ENCODE peak calls at places on chromosomes 13 and 19, in eight cellular contexts. B, Z, H, J, V, W, C and L are unnamed samples.
A peak's percentile ranks its signal among the peaks of the same experiment; 100 is the strongest.

GRCh38 chr13:21058361-21058760 is 3.0 kb downstream of the LATS2 start:
- DNase-seq in C (peak; percentile 69), J (no peak), B (no peak), V (no peak), H (no peak), Z (no peak), W (no peak), L (no peak)

GRCh38 chr19:10339380-10339960 is at the start of gene ICAM3:
- DNase-seq in C (no peak), B (no peak), V (no peak), Z (no peak), J (peak; percentile 32), W (no peak), H (no peak), L (no peak)

GRCh38 chr13:71922191-71922590 is 55.2 kb upstream of the DACH1 start:
- DNase-seq in J (no peak), H (peak; percentile 10), C (no peak), V (no peak), W (no peak), B (no peak), Z (no peak), L (no peak)

GRCh38 chr19:23283925-23284324 is 33.7 kb upstream of the ZNF724 start:
- DNase-seq in W (no peak), H (peak; percentile 52), V (peak; percentile 23), C (peak; percentile 4), Z (peak; percentile 37), J (peak; percentile 22), B (peak; percentile 47), L (no peak)

GRCh38 chr13:94305934-94306333 is 173.5 kb downstream of the DCT start:
- DNase-seq in Z (no peak), H (no peak), W (no peak), C (no peak), V (no peak), J (no peak), B (no peak), L (no peak)

GRCh38 chr13:52353116-52353718 is 52.8 kb downstream of the THSD1 start:
- DNase-seq in H (peak; percentile 11), B (no peak), J (no peak), V (no peak), W (no peak), C (no peak), Z (no peak), L (no peak)

GRCh38 chr13:110663491-110663890 is 42.4 kb downstream of the CARS2 start:
- DNase-seq in J (no peak), V (no peak), H (no peak), B (no peak), C (no peak), Z (no peak), W (no peak), L (no peak)

GRCh38 chr13:37375724-37376123 is 222.8 kb downstream of the POSTN start:
- DNase-seq in J (no peak), V (no peak), Z (no peak), B (no peak), W (no peak), C (no peak), H (no peak), L (no peak)

GRCh38 chr19:16190198-16190597 is 5.0 kb downstream of the FAM32A start:
- DNase-seq in B (no peak), Z (no peak), H (no peak), W (no peak), C (no peak), J (no peak), V (no peak), L (no peak)

GRCh38 chr19:43778651-43779050 is 2.1 kb downstream of the KCNN4 start:
- DNase-seq in C (no peak), H (no peak), V (no peak), W (no peak), Z (no peak), J (no peak), B (no peak), L (no peak)

GRCh38 chr19:39356073-39356472 is 13.9 kb downstream of the SAMD4B start:
- DNase-seq in H (no peak), C (no peak), V (no peak), W (no peak), B (no peak), J (no peak), Z (no peak), L (no peak)

GRCh38 chr19:39355253-39355652 is 13.0 kb downstream of the SAMD4B start:
- DNase-seq in H (no peak), C (no peak), J (no peak), W (no peak), Z (no peak), B (no peak), V (no peak), L (no peak)

GRCh38 chr19:39351537-39352037 is 9.4 kb downstream of the SAMD4B start:
- DNase-seq in V (no peak), C (no peak), W (no peak), B (no peak), Z (no peak), J (no peak), H (no peak), L (no peak)

GRCh38 chr19:39350156-39350555 is 7.9 kb downstream of the SAMD4B start:
- DNase-seq in B (no peak), H (no peak), V (no peak), C (no peak), Z (no peak), W (no peak), J (no peak), L (no peak)

GRCh38 chr19:39352549-39353285 is 10.5 kb downstream of the SAMD4B start:
- DNase-seq in Z (no peak), V (no peak), C (no peak), J (no peak), W (no peak), H (no peak), B (no peak), L (no peak)
- H3K4me3 ChIP-seq in Z (no peak overlapping the region), V (no peak overlapping the region), C (no peak overlapping the region), J (no peak overlapping the region), W (no peak overlapping the region), H (no peak overlapping the region), B (no peak overlapping the region), L (no peak overlapping the region)

GRCh38 chr19:4559569-4559968 is at the start of gene SEMA6B:
- DNase-seq in Z (no peak), B (no peak), H (peak; percentile 9), C (peak; percentile 91), J (peak; percentile 55), W (peak; percentile 40), V (no peak), L (no peak)

GRCh38 chr19:4555657-4556561 is 3.6 kb downstream of the SEMA6B start:
- DNase-seq in W (no peak), B (no peak), C (no peak), V (no peak), Z (no peak), J (no peak), H (no peak), L (no peak)

GRCh38 chr19:4556574-4557185 is 2.8 kb downstream of the SEMA6B start:
- DNase-seq in H (no peak), B (no peak), Z (no peak), W (no peak), V (no peak), C (peak; percentile 43), J (no peak), L (no peak)

GRCh38 chr19:4557186-4557970 is 2.1 kb downstream of the SEMA6B start:
- DNase-seq in B (no peak), V (no peak), Z (no peak), J (no peak), W (no peak), C (no peak), H (no peak), L (no peak)

DNA sequence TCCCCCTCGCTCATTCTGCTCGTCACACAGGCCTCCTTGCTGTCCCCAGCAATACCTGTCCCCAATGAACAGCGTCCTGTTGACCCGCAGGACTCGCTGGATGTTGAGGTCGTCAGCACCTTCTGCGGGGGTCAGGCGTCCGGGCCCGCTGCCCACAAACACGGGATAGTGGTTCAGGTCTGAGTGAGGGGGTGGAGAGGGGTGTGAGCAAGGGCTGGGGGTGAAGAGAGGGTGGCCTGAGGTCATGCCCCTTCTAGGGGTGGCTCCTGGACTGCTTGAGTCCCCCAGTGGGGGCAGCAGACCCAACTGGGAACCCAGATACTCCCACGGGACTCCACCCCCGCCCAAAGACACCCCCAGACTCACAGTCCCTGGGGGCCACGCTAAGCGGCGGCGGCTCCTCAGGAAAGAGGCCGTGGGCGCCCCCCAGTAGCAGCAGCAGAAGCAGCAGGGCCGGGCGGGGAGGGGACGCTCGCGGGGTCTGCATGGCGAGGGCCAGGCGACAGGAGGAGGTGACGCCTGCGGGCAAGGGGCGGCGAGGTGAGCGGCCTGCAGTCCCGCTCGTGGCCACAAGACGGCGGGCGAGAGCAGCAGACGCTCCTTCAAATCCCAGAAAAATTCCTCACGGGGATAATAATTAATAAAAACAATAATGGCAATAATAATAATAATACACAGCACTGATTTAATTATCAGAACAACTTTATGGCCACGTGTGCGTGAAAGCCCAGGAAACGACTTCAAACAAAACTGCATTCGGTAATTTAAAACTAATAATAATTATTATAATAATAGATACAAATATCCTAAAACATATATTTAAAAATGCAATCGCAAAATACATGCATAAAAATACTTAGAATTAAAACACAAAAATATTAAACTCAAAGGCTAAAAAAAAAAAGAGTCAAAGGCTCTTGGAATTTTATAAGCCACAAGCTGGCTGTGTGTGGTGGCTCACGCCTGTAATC is 1.2 kb downstream of the SEMA6B start:
- DNase-seq in C (peak; percentile 61), H (no peak), J (no peak), W (no peak), Z (no peak), B (peak; percentile 56), V (no peak), L (no peak)
- H3K4me3 ChIP-seq in C (peak overlapping the region; percentile 37), H (no peak overlapping the region), J (peak overlapping the region; percentile 66), W (no peak overlapping the region), Z (no peak overlapping the region), B (peak overlapping the region; percentile 5), V (no peak overlapping the region), L (no peak overlapping the region)

GRCh38 chr19:7292950-7293794 is 1.0 kb downstream of the INSR start:
- DNase-seq in H (no peak), J (peak; percentile 45), W (no peak), Z (no peak), B (peak; percentile 53), C (no peak), V (no peak), L (no peak)

GRCh38 chr19:7293795-7294570 is at the start of gene INSR:
- DNase-seq in W (peak; percentile 80), Z (peak; percentile 15), J (peak; percentile 91), C (peak; percentile 90), V (no peak), H (peak; percentile 62), B (peak; percentile 93), L (no peak)

GRCh38 chr19:7288977-7289376 is 5.2 kb downstream of the INSR start:
- DNase-seq in V (no peak), W (no peak), C (no peak), J (no peak), B (no peak), Z (no peak), H (no peak), L (no peak)

GRCh38 chr19:7294571-7295212 is 478 bp upstream of the INSR start:
- DNase-seq in J (peak; percentile 82), Z (no peak), C (peak; percentile 42), H (no peak), W (peak; percentile 63), B (peak; percentile 80), V (no peak), L (no peak)

GRCh38 chr19:7292352-7292949 is 1.8 kb downstream of the INSR start:
- DNase-seq in H (no peak), V (no peak), B (no peak), W (no peak), C (no peak), Z (no peak), J (no peak), L (no peak)
- H3K4me3 ChIP-seq in H (peak overlapping the region; percentile 55), V (no peak overlapping the region), B (peak overlapping the region; percentile 97), W (peak overlapping the region; percentile 90), C (no peak overlapping the region), Z (no peak overlapping the region), J (peak overlapping the region; percentile 99), L (peak overlapping the region; percentile 72)

GRCh38 chr19:34773555-34773864 is 495 bp upstream of the ZNF599 start:
- DNase-seq in J (no peak), Z (no peak), C (no peak), W (no peak), H (no peak), B (no peak), V (no peak), L (no peak)
- H3K4me3 ChIP-seq in J (peak overlapping the region; percentile 84), Z (no peak overlapping the region), C (no peak overlapping the region), W (no peak overlapping the region), H (peak overlapping the region; percentile 78), B (peak overlapping the region; percentile 79), V (no peak overlapping the region), L (peak overlapping the region; percentile 87)